ENCODE peak calls at places on chromosome 1, in nine cellular contexts. I is heart right ventricle, T is mesendoderm, G is IMR-90, E is psoas muscle, R is GM23338, Y is colonic mucosa, L is K562, C is breast epithelium. X is an unnamed sample.
A peak's percentile ranks its signal among the peaks of the same experiment; 100 is the strongest.

GRCh38 chr1:60228253-60228594 is 154.7 kb upstream of the C1orf87 start:
- DNase-seq in I (no peak), T (no peak), G (no peak), E (no peak), R (no peak), Y (no peak), L (no peak), C (no peak), X (no peak)

GRCh38 chr1:118110580-118110979 is 74.4 kb downstream of the SPAG17 start:
- DNase-seq in I (no peak), T (no peak), G (no peak), E (no peak), R (no peak), Y (no peak), L (no peak), C (no peak), X (no peak)

GRCh38 chr1:150464422-150464826 is 22.8 kb upstream of the TARS2 start:
- DNase-seq in I (peak; percentile 29), T (peak; percentile 74), G (peak; percentile 63), E (peak; percentile 40), R (peak; percentile 86), Y (peak; percentile 71), L (peak; percentile 75), C (peak; percentile 31), X (peak; percentile 41)

GRCh38 chr1:201436461-201436860 is 14.9 kb upstream of the TNNI1 start:
- DNase-seq in I (no peak), T (peak; percentile 90), G (peak; percentile 26), E (no peak), R (peak; percentile 78), Y (no peak), L (peak; percentile 60), C (no peak), X (no peak)

GRCh38 chr1:176102243-176102642 is 104.8 kb downstream of the COP1 start:
- DNase-seq in I (no peak), T (peak; percentile 10), G (peak; percentile 52), E (no peak), R (no peak), Y (no peak), L (no peak), C (no peak), X (no peak)

GRCh38 chr1:67559222-67559700 is 125.7 kb upstream of the GADD45A start:
- DNase-seq in I (peak; percentile 36), T (peak; percentile 21), G (peak; percentile 64), E (peak; percentile 81), R (peak; percentile 29), Y (no peak), L (peak; percentile 58), C (peak; percentile 44), X (peak; percentile 81)

GRCh38 chr1:110787328-110788071 is 85.4 kb upstream of the CD53 start:
- DNase-seq in I (no peak), T (no peak), G (no peak), E (no peak), R (no peak), Y (no peak), L (no peak), C (no peak), X (no peak)

GRCh38 chr1:161051219-161051618 is 5.4 kb upstream of the USF1 start:
- DNase-seq in I (no peak), T (no peak), G (no peak), E (no peak), R (no peak), Y (no peak), L (no peak), C (no peak), X (no peak)

GRCh38 chr1:220391426-220391825 is 119.2 kb upstream of the RAB3GAP2 start:
- DNase-seq in I (no peak), T (no peak), G (no peak), E (no peak), R (peak; percentile 24), Y (no peak), L (no peak), C (no peak), X (no peak)

GRCh38 chr1:97989094-97989680 is 68.4 kb upstream of the DPYD start:
- DNase-seq in I (no peak), T (no peak), G (peak; percentile 73), E (no peak), R (no peak), Y (no peak), L (no peak), C (no peak), X (no peak)

GRCh38 chr1:110637475-110637874 is 31.3 kb upstream of the KCNA2 start:
- DNase-seq in I (no peak), T (peak; percentile 14), G (no peak), E (no peak), R (no peak), Y (no peak), L (no peak), C (no peak), X (no peak)

GRCh38 chr1:227424159-227424680 is 105.9 kb upstream of the CDC42BPA start:
- DNase-seq in I (no peak), T (no peak), G (peak; percentile 60), E (no peak), R (no peak), Y (no peak), L (no peak), C (no peak), X (no peak)

GRCh38 chr1:206803221-206803730 is 31.0 kb upstream of the IL10 start:
- DNase-seq in I (no peak), T (peak; percentile 31), G (no peak), E (no peak), R (no peak), Y (peak; percentile 19), L (no peak), C (peak; percentile 33), X (no peak)

GRCh38 chr1:159602501-159602900 is 14.9 kb downstream of the APCS start:
- DNase-seq in I (no peak), T (no peak), G (no peak), E (no peak), R (no peak), Y (no peak), L (no peak), C (no peak), X (no peak)

GRCh38 chr1:79295967-79296366 is 289.4 kb upstream of the ADGRL4 start:
- DNase-seq in I (no peak), T (peak; percentile 1), G (peak; percentile 19), E (no peak), R (no peak), Y (no peak), L (no peak), C (no peak), X (no peak)

GRCh38 chr1:35047188-35047858 is 15.6 kb upstream of the ZMYM6 start:
- DNase-seq in I (no peak), T (no peak), G (peak; percentile 95), E (no peak), R (no peak), Y (no peak), L (no peak), C (no peak), X (peak; percentile 53)

GRCh38 chr1:35043498-35043897 is 11.8 kb upstream of the ZMYM6 start:
- DNase-seq in I (no peak), T (no peak), G (no peak), E (no peak), R (no peak), Y (no peak), L (no peak), C (no peak), X (no peak)

GRCh38 chr1:35049116-35049515 is 17.4 kb upstream of the ZMYM6 start:
- DNase-seq in I (no peak), T (no peak), G (no peak), E (no peak), R (peak; percentile 34), Y (no peak), L (no peak), C (no peak), X (no peak)

GRCh38 chr1:35044406-35044805 is 12.7 kb upstream of the ZMYM6 start:
- DNase-seq in I (no peak), T (no peak), G (no peak), E (no peak), R (no peak), Y (no peak), L (no peak), C (no peak), X (no peak)

GRCh38 chr1:35046730-35047129 is 15.0 kb upstream of the ZMYM6 start:
- DNase-seq in I (no peak), T (no peak), G (no peak), E (no peak), R (no peak), Y (no peak), L (no peak), C (peak; percentile 54), X (peak; percentile 1)
- H3K4me1 ChIP-seq in I (no peaks in the 10 kb centered on the region), T (no peaks in the 10 kb centered on the region), G (peaks cover 7% of the 10 kb centered on the region), E (no peaks in the 10 kb centered on the region), R (no peaks in the 10 kb centered on the region), Y (no peaks in the 10 kb centered on the region), L (no peaks in the 10 kb centered on the region), C (no peaks in the 10 kb centered on the region), X (peaks cover 12% of the 10 kb centered on the region)

GRCh38 chr1:183512450-183512849 is 40.2 kb downstream of the SMG7 start:
- DNase-seq in I (no peak), T (no peak), G (no peak), E (no peak), R (no peak), Y (no peak), L (no peak), C (no peak), X (no peak)

GRCh38 chr1:183516725-183517124 is 44.4 kb downstream of the SMG7 start:
- DNase-seq in I (no peak), T (peak; percentile 18), G (no peak), E (no peak), R (no peak), Y (no peak), L (no peak), C (no peak), X (no peak)

GRCh38 chr1:183514235-183514634 is 41.9 kb downstream of the SMG7 start:
- DNase-seq in I (no peak), T (no peak), G (no peak), E (no peak), R (no peak), Y (no peak), L (no peak), C (no peak), X (peak; percentile 1)

GRCh38 chr1:183517401-183517800 is 45.1 kb downstream of the SMG7 start:
- DNase-seq in I (no peak), T (no peak), G (no peak), E (no peak), R (no peak), Y (no peak), L (no peak), C (no peak), X (no peak)

GRCh38 chr1:183515002-183515689 is 42.8 kb downstream of the SMG7 start:
- DNase-seq in I (no peak), T (peak; percentile 61), G (peak; percentile 93), E (no peak), R (no peak), Y (no peak), L (no peak), C (no peak), X (peak; percentile 56)
- H3K36me3 ChIP-seq in I (no peaks in the 10 kb centered on the region), T (no peaks in the 10 kb centered on the region), G (peaks cover 6% of the 10 kb centered on the region), E (peaks cover 8% of the 10 kb centered on the region), R (peaks cover 7% of the 10 kb centered on the region), Y (no peaks in the 10 kb centered on the region), L (peaks cover 57% of the 10 kb centered on the region), C (no peaks in the 10 kb centered on the region), X (peaks cover 25% of the 10 kb centered on the region)

GRCh38 chr1:235047331-235047871 is 81.2 kb downstream of the TOMM20 start:
- DNase-seq in I (no peak), T (no peak), G (no peak), E (no peak), R (no peak), Y (no peak), L (no peak), C (no peak), X (no peak)
- H3K4me1 ChIP-seq in I (peaks cover 53% of the 10 kb centered on the region), T (no peaks in the 10 kb centered on the region), G (peaks cover 25% of the 10 kb centered on the region), E (peaks cover 24% of the 10 kb centered on the region), R (no peaks in the 10 kb centered on the region), Y (no peaks in the 10 kb centered on the region), L (peaks cover 9% of the 10 kb centered on the region), C (no peaks in the 10 kb centered on the region), X (peaks cover 45% of the 10 kb centered on the region)

GRCh38 chr1:221643404-221644175 is 98.3 kb downstream of the DUSP10 start:
- DNase-seq in I (no peak), T (no peak), G (no peak), E (no peak), R (no peak), Y (no peak), L (no peak), C (no peak), X (no peak)
- H3K36me3 ChIP-seq in I (no peaks in the 10 kb centered on the region), T (no peaks in the 10 kb centered on the region), G (no peaks in the 10 kb centered on the region), E (no peaks in the 10 kb centered on the region), R (no peaks in the 10 kb centered on the region), Y (no peaks in the 10 kb centered on the region), L (no peaks in the 10 kb centered on the region), C (no peaks in the 10 kb centered on the region), X (no peaks in the 10 kb centered on the region)

X was measured in SJSA1.